ENCODE peak calls at places on chromosomes 11 and 22, in seven cellular contexts. Z is CD4-positive, alpha-beta memory T cell; Y is GM12865; S is heart right ventricle; A is cardiac muscle cell; K is skeletal muscle cell; D is fibroblast of pulmonary artery. U is an unnamed sample.

GRCh38 chr22:31650391-31650790 is 11.6 kb downstream of the PISD start:
- DNase-seq in Z (no peak), S (no peak), A (peak; percentile 91), D (peak; percentile 92), K (peak; percentile 41), Y (peak; percentile 61), U (no peak)

GRCh38 chr11:76626921-76627391 is 43.6 kb downstream of the LRRC32 start:
- DNase-seq in S (no peak), K (no peak), A (peak; percentile 63), Y (peak; percentile 93), Z (no peak), D (no peak), U (no peak)

GRCh38 chr11:84552791-84553190 is 1074.4 kb downstream of the DLG2 start:
- DNase-seq in Z (no peak), A (no peak), K (no peak), S (no peak), D (no peak), Y (no peak), U (no peak)

GRCh38 chr11:24516658-24517057 is 19.8 kb downstream of the LUZP2 start:
- DNase-seq in D (no peak), K (no peak), S (no peak), A (no peak), Y (no peak), Z (no peak), U (no peak)

GRCh38 chr22:36341640-36342041 is 46.1 kb downstream of the MYH9 start:
- DNase-seq in K (no peak), S (no peak), A (no peak), Z (no peak), D (no peak), Y (no peak), U (no peak)

GRCh38 chr11:58493676-58494075 is 14.2 kb downstream of the OR5B21 start:
- DNase-seq in Y (no peak), Z (no peak), A (no peak), S (no peak), D (peak; percentile 7), K (no peak), U (no peak)

GRCh38 chr22:38267086-38267485 is 5.7 kb downstream of the TMEM184B start:
- DNase-seq in K (no peak), S (peak; percentile 42), Y (no peak), A (peak; percentile 71), Z (peak; percentile 82), D (peak; percentile 90), U (peak; percentile 71)

GRCh38 chr22:46533434-46533833 is 4.0 kb downstream of the CELSR1 start:
- DNase-seq in K (no peak), Z (no peak), A (no peak), Y (no peak), D (no peak), S (no peak), U (no peak)

GRCh38 chr11:28999620-29000019 is 891.4 kb downstream of the METTL15 start:
- DNase-seq in A (no peak), S (no peak), D (no peak), K (no peak), Y (no peak), Z (no peak), U (no peak)

GRCh38 chr11:45580399-45580798 is 85.0 kb downstream of the CHST1 start:
- DNase-seq in Y (peak; percentile 10), S (no peak), A (peak; percentile 69), K (peak; percentile 3), D (peak; percentile 64), Z (no peak), U (no peak)

GRCh38 chr22:21103633-21104032 is 57.9 kb downstream of the LRRC74B start:
- DNase-seq in K (no peak), S (no peak), D (no peak), Y (no peak), A (no peak), Z (no peak), U (no peak)

GRCh38 chr11:18457435-18457834 is 1.8 kb downstream of the LDHAL6A start:
- DNase-seq in K (no peak), Y (no peak), D (peak; percentile 24), S (no peak), Z (no peak), A (peak; percentile 8), U (no peak)

GRCh38 chr11:111448420-111448819 is 63.8 kb downstream of the BTG4 start:
- DNase-seq in D (no peak), A (no peak), K (no peak), Y (no peak), Z (no peak), S (no peak), U (no peak)

GRCh38 chr11:8786933-8787332 is 104.3 kb downstream of the RPL27A start:
- DNase-seq in A (peak; percentile 56), K (no peak), D (peak; percentile 52), Y (no peak), Z (no peak), S (no peak), U (no peak)

GRCh38 chr11:128291835-128292234 is 295.5 kb downstream of the ETS1 start:
- DNase-seq in S (no peak), K (no peak), D (no peak), A (no peak), Z (peak; percentile 67), Y (no peak), U (peak; percentile 82)

GRCh38 chr22:23243006-23243573 is 62.8 kb downstream of the BCR start:
- DNase-seq in Z (peak; percentile 79), D (no peak), Y (peak; percentile 60), K (no peak), S (no peak), A (no peak), U (peak; percentile 71)

GRCh38 chr11:518463-519202 is 11.6 kb upstream of the RNH1 start:
- DNase-seq in K (peak; percentile 81), Z (peak; percentile 87), A (peak; percentile 96), S (peak; percentile 89), Y (peak; percentile 81), D (peak; percentile 94), U (peak; percentile 94)

GRCh38 chr22:27877501-27877900 is 41.6 kb downstream of the PITPNB start:
- DNase-seq in A (no peak), Y (peak; percentile 71), Z (no peak), S (no peak), D (no peak), K (no peak), U (no peak)

GRCh38 chr11:134244593-134244992 is 8.6 kb downstream of the THYN1 start:
- DNase-seq in D (peak; percentile 50), Z (peak; percentile 17), A (peak; percentile 34), S (no peak), K (no peak), Y (peak; percentile 65), U (no peak)

GRCh38 chr11:46309669-46310288 is 32.3 kb downstream of the CREB3L1 start:
- DNase-seq in Y (peak; percentile 57), D (no peak), S (no peak), K (no peak), Z (no peak), A (no peak), U (no peak)

GRCh38 chr22:36838119-36839030 is 21.5 kb upstream of the PVALB start:
- DNase-seq in Y (no peak), A (no peak), Z (no peak), K (no peak), D (no peak), S (no peak), U (no peak)

GRCh38 chr11:914747-915493 is 4.3 kb upstream of the CHID1 start:
- DNase-seq in S (peak; percentile 55), A (no peak), D (no peak), Z (no peak), K (no peak), Y (no peak), U (no peak)

GRCh38 chr11:69008774-69009440 is 4.1 kb downstream of the MRGPRF start:
- DNase-seq in Z (no peak), Y (no peak), A (peak; percentile 95), S (peak; percentile 64), D (peak; percentile 92), K (peak; percentile 84), U (no peak)
- H3K4me3 ChIP-seq in Z (no peak overlapping the region), Y (no peak overlapping the region), A (no peak overlapping the region), S (no peak overlapping the region), D (no peak overlapping the region), K (no peak overlapping the region), U (no peak overlapping the region)

DNA sequence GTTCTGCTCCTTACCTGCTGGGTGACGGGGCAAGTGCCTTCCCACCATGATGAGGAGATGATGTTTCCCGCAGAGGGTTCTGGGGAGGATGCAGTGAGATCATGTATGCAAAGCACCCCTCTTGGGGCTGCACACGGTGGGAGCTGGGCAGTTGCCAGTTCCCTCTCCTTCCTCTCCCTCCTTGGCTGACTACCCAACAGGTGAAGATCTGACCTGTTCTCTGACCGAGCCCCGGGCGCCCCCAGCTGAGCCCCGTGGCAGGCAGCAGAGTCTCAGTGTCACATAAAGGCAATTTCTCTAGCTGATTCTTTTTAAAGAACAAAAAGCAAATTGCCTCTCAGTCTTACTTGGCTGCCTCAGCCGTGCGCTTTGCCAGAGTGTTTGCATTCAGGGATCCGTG is 85.7 kb downstream of the GRIK4 start:
- DNase-seq in Z (no peak), K (no peak), D (no peak), S (no peak), A (no peak), Y (peak; percentile 21), U (no peak)
- H3K4me3 ChIP-seq in Z (no peak overlapping the region), K (no peak overlapping the region), D (no peak overlapping the region), S (no peak overlapping the region), A (no peak overlapping the region), Y (no peak overlapping the region), U (no peak overlapping the region)

DNA sequence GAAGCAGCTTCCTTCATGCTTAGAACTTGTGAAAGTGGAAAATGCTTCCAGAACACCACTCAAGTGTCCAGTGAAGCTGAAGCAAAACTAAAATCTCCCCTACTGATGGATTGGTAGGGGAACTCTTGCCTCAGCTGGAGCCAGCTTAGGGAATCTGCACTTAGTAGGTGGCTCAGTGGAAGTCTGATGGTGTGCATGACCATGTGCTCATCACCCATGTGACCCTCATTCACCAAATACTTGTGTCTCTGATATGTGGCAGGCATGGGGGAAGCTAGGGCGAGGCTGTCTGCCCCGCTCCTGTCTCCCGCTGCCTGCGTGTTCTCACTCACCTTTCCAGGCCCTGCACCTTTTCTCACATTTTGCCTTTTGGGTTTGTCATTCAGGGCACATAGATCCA is 7.2 kb downstream of the TEAD1 start:
- DNase-seq in S (no peak), A (no peak), D (no peak), Z (no peak), K (no peak), Y (no peak), U (no peak)
- H3K4me3 ChIP-seq in S (no peak overlapping the region), A (no peak overlapping the region), D (no peak overlapping the region), Z (no peak overlapping the region), K (no peak overlapping the region), Y (no peak overlapping the region), U (no peak overlapping the region)

GRCh38 chr11:20154381-20154780 is 5.9 kb downstream of the DBX1 start:
- DNase-seq in Z (no peak), A (no peak), D (no peak), Y (no peak), S (no peak), K (peak; percentile 25), U (no peak)

GRCh38 chr11:20157768-20158167 is 2.5 kb downstream of the DBX1 start:
- DNase-seq in Y (no peak), Z (no peak), S (no peak), K (no peak), A (no peak), D (no peak), U (no peak)

GRCh38 chr11:20156876-20157613 is 3.2 kb downstream of the DBX1 start:
- DNase-seq in Z (peak; percentile 59), Y (peak; percentile 39), D (no peak), A (no peak), S (no peak), K (no peak), U (peak; percentile 50)

GRCh38 chr11:20156280-20156875 is 3.9 kb downstream of the DBX1 start:
- DNase-seq in S (no peak), D (no peak), K (no peak), Z (peak; percentile 71), A (no peak), Y (no peak), U (peak; percentile 48)

GRCh38 chr11:20155683-20156279 is 4.5 kb downstream of the DBX1 start:
- DNase-seq in Z (no peak), A (no peak), K (no peak), S (no peak), D (no peak), Y (no peak), U (no peak)
- H3K4me3 ChIP-seq in Z (no peak overlapping the region), A (no peak overlapping the region), K (no peak overlapping the region), S (peak overlapping the region; percentile 34), D (no peak overlapping the region), Y (no peak overlapping the region), U (peak overlapping the region; percentile 58)

U was measured in naive thymus-derived CD4-positive, alpha-beta T cell.